ENCODE peak calls at places on chromosomes 2 and 18, in five cellular contexts. R is body of pancreas, F is SK-N-SH, J is neural progenitor cell, W is adipocyte. P is an unnamed sample. For H3K4me1 and H3K27me3, the result is how much of the 10 kb centered on the place peaks cover.

GRCh38 chr2:1132328-1132964 is 181.8 kb downstream of the SNTG2 start:
- DNase-seq in R (no peak), F (no peak), J (no peak), W (no peak), P (no peak)

GRCh38 chr18:48819781-48820482 is 130.8 kb downstream of the SMAD7 start:
- DNase-seq in R (peak), F (no peak), J (no peak), W (no peak), P (peak)

GRCh38 chr2:14654733-14655346 is 22.3 kb downstream of the LRATD1 start:
- DNase-seq in R (no peak), F (no peak), J (no peak), W (no peak), P (no peak)

GRCh38 chr2:143732076-143732475 is 602.9 kb downstream of the ARHGAP15 start:
- DNase-seq in R (no peak), F (no peak), J (no peak), W (no peak), P (no peak)

GRCh38 chr18:77671456-77672167 is 422.0 kb downstream of the GALR1 start:
- DNase-seq in R (no peak), F (no peak), J (peak), W (no peak), P (no peak)

GRCh38 chr2:238261718-238262375 is 22.0 kb upstream of the HES6 start:
- DNase-seq in R (no peak), F (no peak), J (no peak), W (no peak), P (no peak)

GRCh38 chr18:21896732-21897336 is 156.2 kb downstream of the MIB1 start:
- DNase-seq in R (no peak), F (no peak), J (no peak), W (no peak), P (no peak)

GRCh38 chr2:188647671-188648070 is 326.5 kb upstream of the COL3A1 start:
- DNase-seq in R (no peak), F (no peak), J (no peak), W (no peak), P (peak)

GRCh38 chr2:174510583-174511189 is 23.9 kb upstream of the GPR155 start:
- DNase-seq in R (no peak), F (no peak), J (peak), W (no peak), P (no peak)

GRCh38 chr2:19369341-19369955 is 11.0 kb upstream of the OSR1 start:
- DNase-seq in R (no peak), F (no peak), J (peak), W (peak), P (no peak)

GRCh38 chr2:219084791-219085190 is 24.1 kb upstream of the IHH start:
- DNase-seq in R (no peak), F (no peak), J (no peak), W (no peak), P (no peak)

GRCh38 chr2:60818272-60818671 is 62.2 kb downstream of the PAPOLG start:
- DNase-seq in R (no peak), F (no peak), J (no peak), W (peak), P (no peak)

GRCh38 chr2:228522276-228522675 is 340.8 kb upstream of the SPHKAP start:
- DNase-seq in R (no peak), F (no peak), J (no peak), W (no peak), P (no peak)

GRCh38 chr2:170567427-170567826 is 147.7 kb upstream of the SP5 start:
- DNase-seq in R (no peak), F (no peak), J (no peak), W (no peak), P (no peak)

GRCh38 chr2:198296665-198297308 is 492.4 kb downstream of the PLCL1 start:
- DNase-seq in R (peak), F (peak), J (peak), W (peak), P (peak)

GRCh38 chr2:119431155-119431975 is at the start of gene TMEM37:
- DNase-seq in R (peak), F (peak), J (peak), W (peak), P (peak)

GRCh38 chr2:159073256-159073655 is 104.8 kb downstream of the TANC1 start:
- DNase-seq in R (no peak), F (no peak), J (no peak), W (peak), P (no peak)

GRCh38 chr2:62208758-62209114 is 12.8 kb downstream of the B3GNT2 start:
- DNase-seq in R (no peak), F (no peak), J (no peak), W (no peak), P (no peak)

GRCh38 chr18:11154369-11154982 is 5.1 kb upstream of the PIEZO2 start:
- DNase-seq in R (no peak), F (no peak), J (peak), W (peak), P (no peak)

GRCh38 chr2:50859110-50859509 is 172.8 kb downstream of the NRXN1 start:
- DNase-seq in R (no peak), F (no peak), J (no peak), W (no peak), P (no peak)

GRCh38 chr18:7740815-7741214 is 173.7 kb downstream of the PTPRM start:
- DNase-seq in R (no peak), F (no peak), J (peak), W (peak), P (no peak)

GRCh38 chr18:32026491-32027086 is 8.0 kb downstream of the RNF125 start:
- DNase-seq in R (no peak), F (no peak), J (no peak), W (no peak), P (no peak)

GRCh38 chr2:157839162-157839801 is 36.8 kb downstream of the ACVR1 start:
- DNase-seq in R (no peak), F (peak), J (peak), W (peak), P (peak)

GRCh38 chr2:105744091-105744908 is 412 bp upstream of the NCK2 start:
- DNase-seq in R (peak), F (peak), J (peak), W (peak), P (peak)

GRCh38 chr18:48530399-48531081 is 8.3 kb upstream of the CTIF start:
- DNase-seq in R (no peak), F (no peak), J (no peak), W (no peak), P (no peak)

GRCh38 chr18:12645751-12646203 is 12.1 kb downstream of the SPIRE1 start:
- DNase-seq in R (peak), F (no peak), J (no peak), W (no peak), P (no peak)

GRCh38 chr2:26506279-26506678 is 28.4 kb upstream of the OTOF start:
- DNase-seq in R (no peak), F (no peak), J (no peak), W (no peak), P (no peak)

GRCh38 chr2:241355983-241356870 is at the start of gene FARP2:
- DNase-seq in R (peak), F (peak), J (peak), W (peak), P (peak)

GRCh38 chr18:36634573-36635216 is 194.1 kb downstream of the TPGS2 start:
- DNase-seq in R (no peak), F (no peak), J (no peak), W (no peak), P (no peak)

GRCh38 chr18:812123-812672 is at the start of gene YES1:
- DNase-seq in R (peak), F (peak), J (peak), W (peak), P (peak)

GRCh38 chr2:18387479-18388206 is 172.8 kb downstream of the RDH14 start:
- DNase-seq in R (peak), F (peak), J (peak), W (peak), P (peak)

GRCh38 chr2:156021326-156022040 is 311.0 kb downstream of the NR4A2 start:
- DNase-seq in R (no peak), F (no peak), J (peak), W (peak), P (no peak)

GRCh38 chr2:43318791-43319190 is 92.4 kb upstream of the ZFP36L2 start:
- DNase-seq in R (no peak), F (no peak), J (no peak), W (peak), P (no peak)

DNA sequence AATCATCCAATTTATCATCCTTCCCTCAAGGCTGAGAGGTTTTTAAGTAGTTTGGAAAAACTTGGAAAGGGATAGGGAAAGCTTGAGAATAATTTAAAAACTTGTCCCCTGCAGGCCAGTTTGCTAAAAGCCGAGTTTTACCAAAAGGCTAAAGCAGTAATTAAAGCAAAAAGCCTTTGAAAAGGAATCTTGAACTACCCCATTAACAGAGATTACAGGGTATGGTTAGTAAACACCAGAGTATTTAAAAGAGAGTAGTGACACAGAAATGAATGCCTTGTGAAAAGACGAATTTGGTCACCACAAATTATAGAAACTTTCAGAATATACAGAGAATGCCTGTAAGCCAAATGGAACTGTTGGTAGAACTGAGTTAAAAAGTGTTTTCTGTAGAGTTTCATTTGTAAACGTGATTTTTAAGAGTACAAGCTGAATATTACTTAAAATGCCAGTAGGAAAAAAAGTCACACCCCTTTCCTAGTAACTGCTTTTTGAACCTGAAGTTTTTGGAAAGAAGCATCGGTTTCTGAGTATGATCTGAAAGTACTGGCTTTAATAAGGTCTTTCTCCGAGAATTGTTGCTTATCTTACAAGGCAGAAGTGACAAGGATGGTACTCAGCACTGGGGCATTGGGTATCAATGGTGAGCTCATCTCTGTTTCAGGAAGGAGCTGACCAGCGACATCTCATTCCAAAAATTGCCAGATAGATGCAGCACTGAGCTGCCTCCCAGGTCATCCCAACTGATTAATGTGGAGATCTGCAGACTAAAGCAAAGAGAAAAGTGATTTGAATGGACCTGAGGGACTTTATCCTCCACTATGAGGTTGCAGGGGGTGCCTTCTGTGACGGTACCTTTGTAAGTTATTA is 85.2 kb downstream of the FMNL2 start:
- DNase-seq in R (no peak), F (no peak), J (no peak), W (no peak), P (no peak)
- H3K4me3 ChIP-seq in R (no peak), F (no peak), J (no peak), W (no peak), P (no peak)

GRCh38 chr2:106781196-106781595 is 104.8 kb downstream of the ST6GAL2 start:
- DNase-seq in R (no peak), F (no peak), J (no peak), W (no peak), P (no peak)
- H3K4me1 ChIP-seq in R (under half), F (under half), J (under half), W (under half), P (under half)

GRCh38 chr2:236237468-236238190 is 26.6 kb downstream of the ASB18 start:
- DNase-seq in R (no peak), F (peak), J (peak), W (no peak), P (no peak)
- H3K27me3 ChIP-seq in R (under half), F (under half), J (half or more), W (half or more), P (under half)

GRCh38 chr2:134575888-134576287 is 142.9 kb downstream of the TMEM163 start:
- DNase-seq in R (no peak), F (no peak), J (no peak), W (no peak), P (no peak)
- H3K4me3 ChIP-seq in R (no peak), F (no peak), J (no peak), W (no peak), P (no peak)

DNA sequence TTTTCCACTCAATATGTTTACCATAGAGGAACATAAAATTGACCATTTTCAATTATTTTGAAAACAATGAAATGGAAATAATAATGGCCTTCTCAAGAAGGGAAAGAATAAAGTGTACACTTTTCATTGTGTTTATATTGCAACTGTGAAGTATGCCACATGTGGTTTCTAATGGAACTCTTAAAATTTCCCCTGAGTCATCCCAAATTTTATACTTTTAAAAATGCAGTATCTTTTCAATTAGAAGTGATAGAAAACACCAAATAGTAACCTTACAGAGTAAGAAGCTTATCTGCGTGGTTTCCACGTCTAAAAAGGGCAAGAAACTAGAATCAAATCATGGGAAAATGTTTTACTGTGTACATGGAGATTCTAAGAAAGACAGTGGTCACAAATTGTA is 70.0 kb downstream of the SCG2 start:
- DNase-seq in R (no peak), F (no peak), J (no peak), W (peak), P (no peak)
- H3K4me1 ChIP-seq in R (under half), F (under half), J (under half), W (under half), P (under half)

GRCh38 chr2:120590841-120591240 is 144.8 kb upstream of the GLI2 start:
- DNase-seq in R (no peak), F (no peak), J (no peak), W (no peak), P (no peak)

GRCh38 chr2:120589782-120590608 is 145.7 kb upstream of the GLI2 start:
- DNase-seq in R (no peak), F (no peak), J (no peak), W (peak), P (no peak)

GRCh38 chr2:120587326-120587996 is 148.2 kb upstream of the GLI2 start:
- DNase-seq in R (no peak), F (no peak), J (peak), W (no peak), P (peak)

GRCh38 chr2:120586507-120587283 is 149.0 kb upstream of the GLI2 start:
- DNase-seq in R (peak), F (no peak), J (no peak), W (no peak), P (no peak)

DNA sequence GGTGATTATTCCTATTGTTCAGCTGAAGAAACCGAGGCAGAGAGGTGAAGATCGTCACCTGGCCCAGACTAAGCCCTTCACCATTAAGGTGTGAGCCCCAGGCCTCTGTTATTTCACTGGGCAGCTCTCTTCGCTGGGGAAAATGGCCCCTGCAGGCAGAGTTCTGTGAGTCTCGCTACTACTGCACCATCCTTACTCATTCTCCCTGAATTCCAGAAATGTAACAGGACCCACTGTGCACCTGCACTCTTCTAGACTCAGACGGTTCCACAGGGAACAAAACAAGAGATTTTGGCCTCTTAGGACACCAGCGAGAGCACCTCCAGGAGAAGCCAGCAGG is 147.7 kb upstream of the GLI2 start:
- DNase-seq in R (no peak), F (no peak), J (no peak), W (no peak), P (no peak)
- H3K27me3 ChIP-seq in R (under half), F (under half), J (half or more), W (under half), P (under half)

GRCh38 chr2:37982147-37982582 is 57.1 kb downstream of the RMDN2 start:
- DNase-seq in R (peak), F (peak), J (peak), W (peak), P (peak)
- H3K4me3 ChIP-seq in R (no peak), F (peak), J (peak), W (peak), P (no peak)

GRCh38 chr2:30249354-30249753 is 18.0 kb downstream of the LBH start:
- DNase-seq in R (no peak), F (no peak), J (no peak), W (no peak), P (no peak)
- H3K4me1 ChIP-seq in R (under half), F (under half), J (under half), W (under half), P (under half)

P was measured in HAP-1.